ENCODE peak calls at places on chromosomes 5 and 9, in ten cellular contexts. H is HEK293T; B is HT1080; P is SK-N-DZ; Z is RKO; K is stimulated activated CD8-positive, alpha-beta memory T cell treated with anti-CD3 and anti-CD28 coated beads, Interleukin-4, amount 100 ng/mL, for 1 hour; S is A172; N is spleen; R is small intestine; M is uterus. A is an unnamed sample.
A peak's percentile ranks its signal among the peaks of the same experiment; 100 is the strongest.

GRCh38 chr9:98410185-98410697 is 154.8 kb upstream of the TBC1D2 start:
- DNase-seq in H (peak; percentile 48), B (peak; percentile 66), P (peak; percentile 22), Z (peak; percentile 26), K (no peak), S (peak; percentile 14), N (no peak), R (peak; percentile 39), M (no peak), A (no peak)

GRCh38 chr5:180126716-180127681 is 55.4 kb upstream of the RNF130 start:
- DNase-seq in H (peak; percentile 86), B (no peak), P (no peak), Z (no peak), K (no peak), S (no peak), N (peak; percentile 85), R (no peak), M (no peak), A (peak; percentile 19)

GRCh38 chr5:82785941-82786340 is 291.3 kb downstream of the TMEM167A start:
- DNase-seq in H (no peak), B (no peak), P (no peak), Z (no peak), K (no peak), S (no peak), N (no peak), R (peak; percentile 14), M (no peak), A (no peak)

GRCh38 chr5:142522983-142523382 is 162.9 kb downstream of the FGF1 start:
- DNase-seq in H (no peak), B (no peak), P (no peak), Z (no peak), K (no peak), S (no peak), N (no peak), R (no peak), M (no peak), A (no peak)

GRCh38 chr9:34279431-34279830 is 49.6 kb downstream of the KIF24 start:
- DNase-seq in H (no peak), B (peak; percentile 67), P (no peak), Z (no peak), K (no peak), S (peak; percentile 35), N (no peak), R (no peak), M (no peak), A (no peak)

GRCh38 chr5:137888875-137889759 is at the start of gene PKD2L2:
- DNase-seq in H (peak; percentile 89), B (peak; percentile 88), P (peak; percentile 90), Z (no peak), K (peak; percentile 65), S (peak; percentile 48), N (peak; percentile 97), R (peak; percentile 78), M (peak; percentile 84), A (no peak)

GRCh38 chr9:114693248-114693895 is 11.4 kb upstream of the TEX48 start:
- DNase-seq in H (no peak), B (no peak), P (no peak), Z (no peak), K (no peak), S (no peak), N (no peak), R (peak; percentile 40), M (no peak), A (no peak)

GRCh38 chr5:38783011-38783551 is 62.7 kb upstream of the OSMR start:
- DNase-seq in H (peak; percentile 9), B (peak; percentile 83), P (no peak), Z (no peak), K (no peak), S (peak; percentile 96), N (no peak), R (peak; percentile 2), M (no peak), A (peak; percentile 85)

GRCh38 chr9:129962889-129963703 is 79.9 kb downstream of the FNBP1 start:
- DNase-seq in H (no peak), B (peak; percentile 17), P (no peak), Z (no peak), K (peak; percentile 52), S (peak; percentile 74), N (peak; percentile 85), R (peak; percentile 69), M (no peak), A (no peak)

GRCh38 chr5:75051217-75051751 is 1.1 kb downstream of the GCNT4 start:
- DNase-seq in H (no peak), B (no peak), P (no peak), Z (no peak), K (peak; percentile 17), S (no peak), N (peak; percentile 56), R (peak; percentile 94), M (no peak), A (no peak)

GRCh38 chr9:134180786-134181647 is 16.7 kb upstream of the RNU6ATAC start:
- DNase-seq in H (no peak), B (no peak), P (no peak), Z (no peak), K (no peak), S (no peak), N (peak; percentile 68), R (no peak), M (no peak), A (no peak)

A was measured in ACHN.